ENCODE peak calls at places on chromosomes 6 and 20, in nine cellular contexts. One of them, this sample, is unnamed.
A peak's percentile ranks its signal among the peaks of the same experiment; 100 is the strongest.

GRCh38 chr20:61953789-61954125 is 111.9 kb downstream of the TAF4 start:
- DNase-seq in head of caudate nucleus: no peak
- DNase-seq in stimulated activated naive CD8-positive, alpha-beta T cell treated with anti-CD3 and anti-CD28 coated beads, Interleukin-15, amount 100 ng/mL, for 72 hours: no peak
- DNase-seq in GM23248: no peak
- DNase-seq in amygdala: no peak
- DNase-seq in Caco-2: no peak
- DNase-seq in cardiac fibroblast: no peak
- DNase-seq in stomach: no peak
- DNase-seq in left cardiac atrium: no peak
- DNase-seq in this sample: no peak

GRCh38 chr6:82988904-82989303 is 76.7 kb downstream of the UBE3D start:
- DNase-seq in head of caudate nucleus: no peak
- DNase-seq in stimulated activated naive CD8-positive, alpha-beta T cell treated with anti-CD3 and anti-CD28 coated beads, Interleukin-15, amount 100 ng/mL, for 72 hours: no peak
- DNase-seq in GM23248: peak; percentile 47
- DNase-seq in amygdala: no peak
- DNase-seq in Caco-2: no peak
- DNase-seq in cardiac fibroblast: peak; percentile 41
- DNase-seq in stomach: no peak
- DNase-seq in left cardiac atrium: no peak
- DNase-seq in this sample: no peak

GRCh38 chr6:103872683-103873082 is 987.0 kb downstream of the HACE1 start:
- DNase-seq in head of caudate nucleus: no peak
- DNase-seq in stimulated activated naive CD8-positive, alpha-beta T cell treated with anti-CD3 and anti-CD28 coated beads, Interleukin-15, amount 100 ng/mL, for 72 hours: no peak
- DNase-seq in GM23248: no peak
- DNase-seq in amygdala: no peak
- DNase-seq in Caco-2: no peak
- DNase-seq in cardiac fibroblast: peak; percentile 15
- DNase-seq in stomach: no peak
- DNase-seq in left cardiac atrium: no peak
- DNase-seq in this sample: no peak

GRCh38 chr20:39269031-39269461 is 306.9 kb downstream of the DHX35 start:
- DNase-seq in head of caudate nucleus: peak; percentile 74
- DNase-seq in stimulated activated naive CD8-positive, alpha-beta T cell treated with anti-CD3 and anti-CD28 coated beads, Interleukin-15, amount 100 ng/mL, for 72 hours: peak; percentile 45
- DNase-seq in GM23248: peak; percentile 58
- DNase-seq in amygdala: peak; percentile 4
- DNase-seq in Caco-2: peak; percentile 73
- DNase-seq in cardiac fibroblast: peak; percentile 36
- DNase-seq in stomach: peak; percentile 54
- DNase-seq in left cardiac atrium: peak; percentile 67
- DNase-seq in this sample: peak; percentile 62

GRCh38 chr6:129440691-129441090 is 269.3 kb downstream of the ARHGAP18 start:
- DNase-seq in head of caudate nucleus: no peak
- DNase-seq in stimulated activated naive CD8-positive, alpha-beta T cell treated with anti-CD3 and anti-CD28 coated beads, Interleukin-15, amount 100 ng/mL, for 72 hours: no peak
- DNase-seq in GM23248: no peak
- DNase-seq in amygdala: no peak
- DNase-seq in Caco-2: no peak
- DNase-seq in cardiac fibroblast: peak; percentile 13
- DNase-seq in stomach: no peak
- DNase-seq in left cardiac atrium: no peak
- DNase-seq in this sample: no peak

GRCh38 chr6:53069431-53069830 is 4.2 kb downstream of the FBXO9 start:
- DNase-seq in head of caudate nucleus: no peak
- DNase-seq in stimulated activated naive CD8-positive, alpha-beta T cell treated with anti-CD3 and anti-CD28 coated beads, Interleukin-15, amount 100 ng/mL, for 72 hours: no peak
- DNase-seq in GM23248: no peak
- DNase-seq in amygdala: no peak
- DNase-seq in Caco-2: no peak
- DNase-seq in cardiac fibroblast: no peak
- DNase-seq in stomach: no peak
- DNase-seq in left cardiac atrium: no peak
- DNase-seq in this sample: no peak

GRCh38 chr20:9062066-9062465 is 6.8 kb upstream of the PLCB4 start:
- DNase-seq in head of caudate nucleus: no peak
- DNase-seq in stimulated activated naive CD8-positive, alpha-beta T cell treated with anti-CD3 and anti-CD28 coated beads, Interleukin-15, amount 100 ng/mL, for 72 hours: no peak
- DNase-seq in GM23248: no peak
- DNase-seq in amygdala: no peak
- DNase-seq in Caco-2: no peak
- DNase-seq in cardiac fibroblast: no peak
- DNase-seq in stomach: no peak
- DNase-seq in left cardiac atrium: no peak
- DNase-seq in this sample: no peak

GRCh38 chr6:143097224-143097795 is 36.6 kb downstream of the AIG1 start:
- DNase-seq in head of caudate nucleus: no peak
- DNase-seq in stimulated activated naive CD8-positive, alpha-beta T cell treated with anti-CD3 and anti-CD28 coated beads, Interleukin-15, amount 100 ng/mL, for 72 hours: no peak
- DNase-seq in GM23248: no peak
- DNase-seq in amygdala: no peak
- DNase-seq in Caco-2: no peak
- DNase-seq in cardiac fibroblast: no peak
- DNase-seq in stomach: no peak
- DNase-seq in left cardiac atrium: no peak
- DNase-seq in this sample: no peak

GRCh38 chr20:38617011-38617829 is 15.6 kb downstream of the ARHGAP40 start:
- DNase-seq in head of caudate nucleus: no peak
- DNase-seq in stimulated activated naive CD8-positive, alpha-beta T cell treated with anti-CD3 and anti-CD28 coated beads, Interleukin-15, amount 100 ng/mL, for 72 hours: no peak
- DNase-seq in GM23248: peak; percentile 53
- DNase-seq in amygdala: no peak
- DNase-seq in Caco-2: peak; percentile 68
- DNase-seq in cardiac fibroblast: no peak
- DNase-seq in stomach: no peak
- DNase-seq in left cardiac atrium: no peak
- DNase-seq in this sample: no peak

GRCh38 chr6:151782560-151782959 is 24.9 kb upstream of the ESR1 start:
- DNase-seq in head of caudate nucleus: no peak
- DNase-seq in stimulated activated naive CD8-positive, alpha-beta T cell treated with anti-CD3 and anti-CD28 coated beads, Interleukin-15, amount 100 ng/mL, for 72 hours: no peak
- DNase-seq in GM23248: no peak
- DNase-seq in amygdala: no peak
- DNase-seq in Caco-2: no peak
- DNase-seq in cardiac fibroblast: no peak
- DNase-seq in stomach: no peak
- DNase-seq in left cardiac atrium: no peak
- DNase-seq in this sample: no peak

GRCh38 chr20:8073024-8073832 is 53.7 kb upstream of the TMX4 start:
- DNase-seq in head of caudate nucleus: no peak
- DNase-seq in stimulated activated naive CD8-positive, alpha-beta T cell treated with anti-CD3 and anti-CD28 coated beads, Interleukin-15, amount 100 ng/mL, for 72 hours: peak; percentile 1
- DNase-seq in GM23248: peak; percentile 74
- DNase-seq in amygdala: no peak
- DNase-seq in Caco-2: peak; percentile 87
- DNase-seq in cardiac fibroblast: peak; percentile 92
- DNase-seq in stomach: no peak
- DNase-seq in left cardiac atrium: peak; percentile 26
- DNase-seq in this sample: no peak

GRCh38 chr6:73286752-73287151 is 23.8 kb upstream of the KHDC1 start:
- DNase-seq in head of caudate nucleus: no peak
- DNase-seq in stimulated activated naive CD8-positive, alpha-beta T cell treated with anti-CD3 and anti-CD28 coated beads, Interleukin-15, amount 100 ng/mL, for 72 hours: no peak
- DNase-seq in GM23248: peak; percentile 14
- DNase-seq in amygdala: no peak
- DNase-seq in Caco-2: no peak
- DNase-seq in cardiac fibroblast: no peak
- DNase-seq in stomach: no peak
- DNase-seq in left cardiac atrium: no peak
- DNase-seq in this sample: no peak

GRCh38 chr6:138690975-138691594 is 82.5 kb upstream of the CCDC28A start:
- DNase-seq in head of caudate nucleus: no peak
- DNase-seq in stimulated activated naive CD8-positive, alpha-beta T cell treated with anti-CD3 and anti-CD28 coated beads, Interleukin-15, amount 100 ng/mL, for 72 hours: no peak
- DNase-seq in GM23248: no peak
- DNase-seq in amygdala: no peak
- DNase-seq in Caco-2: no peak
- DNase-seq in cardiac fibroblast: no peak
- DNase-seq in stomach: no peak
- DNase-seq in left cardiac atrium: no peak
- DNase-seq in this sample: no peak

GRCh38 chr20:42923348-42923918 is 266.3 kb downstream of the PTPRT start:
- DNase-seq in head of caudate nucleus: no peak
- DNase-seq in stimulated activated naive CD8-positive, alpha-beta T cell treated with anti-CD3 and anti-CD28 coated beads, Interleukin-15, amount 100 ng/mL, for 72 hours: no peak
- DNase-seq in GM23248: no peak
- DNase-seq in amygdala: no peak
- DNase-seq in Caco-2: no peak
- DNase-seq in cardiac fibroblast: no peak
- DNase-seq in stomach: no peak
- DNase-seq in left cardiac atrium: no peak
- DNase-seq in this sample: no peak

GRCh38 chr6:130396722-130397121 is 30.9 kb downstream of the TMEM200A start:
- DNase-seq in head of caudate nucleus: no peak
- DNase-seq in stimulated activated naive CD8-positive, alpha-beta T cell treated with anti-CD3 and anti-CD28 coated beads, Interleukin-15, amount 100 ng/mL, for 72 hours: no peak
- DNase-seq in GM23248: peak; percentile 43
- DNase-seq in amygdala: no peak
- DNase-seq in Caco-2: no peak
- DNase-seq in cardiac fibroblast: peak; percentile 23
- DNase-seq in stomach: no peak
- DNase-seq in left cardiac atrium: no peak
- DNase-seq in this sample: no peak

GRCh38 chr6:31822038-31822821 is 5.3 kb upstream of the HSPA1B start:
- DNase-seq in head of caudate nucleus: peak; percentile 75
- DNase-seq in stimulated activated naive CD8-positive, alpha-beta T cell treated with anti-CD3 and anti-CD28 coated beads, Interleukin-15, amount 100 ng/mL, for 72 hours: peak; percentile 50
- DNase-seq in GM23248: peak; percentile 90
- DNase-seq in amygdala: peak; percentile 80
- DNase-seq in Caco-2: peak; percentile 89
- DNase-seq in cardiac fibroblast: peak; percentile 91
- DNase-seq in stomach: peak; percentile 88
- DNase-seq in left cardiac atrium: peak; percentile 87
- DNase-seq in this sample: peak; percentile 95

GRCh38 chr6:2891768-2892170 is 11.3 kb downstream of the SERPINB9 start:
- DNase-seq in head of caudate nucleus: peak; percentile 68
- DNase-seq in stimulated activated naive CD8-positive, alpha-beta T cell treated with anti-CD3 and anti-CD28 coated beads, Interleukin-15, amount 100 ng/mL, for 72 hours: peak; percentile 52
- DNase-seq in GM23248: no peak
- DNase-seq in amygdala: no peak
- DNase-seq in Caco-2: peak; percentile 93
- DNase-seq in cardiac fibroblast: no peak
- DNase-seq in stomach: peak; percentile 46
- DNase-seq in left cardiac atrium: no peak
- DNase-seq in this sample: no peak

GRCh38 chr6:79170915-79171314 is 63.6 kb downstream of the HMGN3 start:
- DNase-seq in head of caudate nucleus: no peak
- DNase-seq in stimulated activated naive CD8-positive, alpha-beta T cell treated with anti-CD3 and anti-CD28 coated beads, Interleukin-15, amount 100 ng/mL, for 72 hours: no peak
- DNase-seq in GM23248: no peak
- DNase-seq in amygdala: no peak
- DNase-seq in Caco-2: no peak
- DNase-seq in cardiac fibroblast: peak; percentile 80
- DNase-seq in stomach: no peak
- DNase-seq in left cardiac atrium: no peak
- DNase-seq in this sample: no peak

GRCh38 chr6:86707545-86708120 is 229.7 kb upstream of the HTR1E start:
- DNase-seq in head of caudate nucleus: no peak
- DNase-seq in stimulated activated naive CD8-positive, alpha-beta T cell treated with anti-CD3 and anti-CD28 coated beads, Interleukin-15, amount 100 ng/mL, for 72 hours: no peak
- DNase-seq in GM23248: no peak
- DNase-seq in amygdala: no peak
- DNase-seq in Caco-2: no peak
- DNase-seq in cardiac fibroblast: no peak
- DNase-seq in stomach: no peak
- DNase-seq in left cardiac atrium: no peak
- DNase-seq in this sample: no peak

GRCh38 chr20:7094438-7094997 is 327.0 kb downstream of the BMP2 start:
- DNase-seq in head of caudate nucleus: peak; percentile 52
- DNase-seq in stimulated activated naive CD8-positive, alpha-beta T cell treated with anti-CD3 and anti-CD28 coated beads, Interleukin-15, amount 100 ng/mL, for 72 hours: no peak
- DNase-seq in GM23248: peak; percentile 29
- DNase-seq in amygdala: no peak
- DNase-seq in Caco-2: peak; percentile 48
- DNase-seq in cardiac fibroblast: peak; percentile 3
- DNase-seq in stomach: no peak
- DNase-seq in left cardiac atrium: no peak
- DNase-seq in this sample: no peak

GRCh38 chr6:13038315-13039261 is 289.7 kb downstream of the TBC1D7 start:
- DNase-seq in head of caudate nucleus: peak; percentile 37
- DNase-seq in stimulated activated naive CD8-positive, alpha-beta T cell treated with anti-CD3 and anti-CD28 coated beads, Interleukin-15, amount 100 ng/mL, for 72 hours: no peak
- DNase-seq in GM23248: no peak
- DNase-seq in amygdala: no peak
- DNase-seq in Caco-2: no peak
- DNase-seq in cardiac fibroblast: peak; percentile 78
- DNase-seq in stomach: peak; percentile 36
- DNase-seq in left cardiac atrium: peak; percentile 27
- DNase-seq in this sample: no peak

GRCh38 chr6:9646346-9647042 is 768.4 kb downstream of the TFAP2A start:
- DNase-seq in head of caudate nucleus: no peak
- DNase-seq in stimulated activated naive CD8-positive, alpha-beta T cell treated with anti-CD3 and anti-CD28 coated beads, Interleukin-15, amount 100 ng/mL, for 72 hours: no peak
- DNase-seq in GM23248: peak; percentile 65
- DNase-seq in amygdala: no peak
- DNase-seq in Caco-2: no peak
- DNase-seq in cardiac fibroblast: peak; percentile 96
- DNase-seq in stomach: no peak
- DNase-seq in left cardiac atrium: peak; percentile 50
- DNase-seq in this sample: peak; percentile 71

GRCh38 chr6:13428528-13429405 is 58.6 kb downstream of the GFOD1 start:
- DNase-seq in head of caudate nucleus: no peak
- DNase-seq in stimulated activated naive CD8-positive, alpha-beta T cell treated with anti-CD3 and anti-CD28 coated beads, Interleukin-15, amount 100 ng/mL, for 72 hours: peak; percentile 26
- DNase-seq in GM23248: no peak
- DNase-seq in amygdala: no peak
- DNase-seq in Caco-2: no peak
- DNase-seq in cardiac fibroblast: no peak
- DNase-seq in stomach: no peak
- DNase-seq in left cardiac atrium: no peak
- DNase-seq in this sample: no peak